ENCODE peak calls at places on chromosomes 6 and 20, in four cellular contexts. One of them, this sample, is unnamed.

GRCh38 chr6:167399599-167399998 is 74.7 kb downstream of the TTLL2 start:
- DNase-seq in HuH-7.5: no peak
- DNase-seq in KBM-7: no peak
- DNase-seq in HFF-Myc: no peak
- DNase-seq in this sample: no peak

GRCh38 chr6:70973591-70973990 is 16.7 kb upstream of the B3GAT2 start:
- DNase-seq in KBM-7: no peak
- DNase-seq in HFF-Myc: no peak
- DNase-seq in HuH-7.5: no peak
- DNase-seq in this sample: no peak

GRCh38 chr6:156485145-156485544 is 292.0 kb upstream of the ARID1B start:
- DNase-seq in HuH-7.5: no peak
- DNase-seq in HFF-Myc: no peak
- DNase-seq in KBM-7: peak
- DNase-seq in this sample: no peak

GRCh38 chr6:109279628-109280027 is 102.6 kb downstream of the CD164 start:
- DNase-seq in KBM-7: no peak
- DNase-seq in HFF-Myc: no peak
- DNase-seq in HuH-7.5: no peak
- DNase-seq in this sample: no peak

GRCh38 chr6:7993952-7994351 is 70.2 kb downstream of the BLOC1S5 start:
- DNase-seq in HFF-Myc: no peak
- DNase-seq in HuH-7.5: no peak
- DNase-seq in KBM-7: no peak
- DNase-seq in this sample: no peak

GRCh38 chr20:48679603-48680002 is 148.2 kb downstream of the PREX1 start:
- DNase-seq in HFF-Myc: no peak
- DNase-seq in HuH-7.5: peak
- DNase-seq in KBM-7: no peak
- DNase-seq in this sample: no peak

GRCh38 chr20:44138859-44139258 is 48.1 kb downstream of the JPH2 start:
- DNase-seq in HFF-Myc: no peak
- DNase-seq in HuH-7.5: no peak
- DNase-seq in KBM-7: no peak
- DNase-seq in this sample: no peak

GRCh38 chr6:151324079-151324825 is 67.1 kb downstream of the ZBTB2 start:
- DNase-seq in HFF-Myc: peak
- DNase-seq in KBM-7: peak
- DNase-seq in HuH-7.5: peak
- DNase-seq in this sample: peak

GRCh38 chr6:126614642-126615504 is 275.0 kb downstream of the CENPW start:
- DNase-seq in HuH-7.5: no peak
- DNase-seq in HFF-Myc: no peak
- DNase-seq in KBM-7: no peak
- DNase-seq in this sample: no peak

GRCh38 chr6:7542065-7542877 is 800 bp downstream of the DSP start:
- DNase-seq in KBM-7: peak
- DNase-seq in HFF-Myc: no peak
- DNase-seq in HuH-7.5: peak
- DNase-seq in this sample: no peak

GRCh38 chr6:132300323-132300949 is 100.8 kb downstream of the MOXD1 start:
- DNase-seq in HuH-7.5: no peak
- DNase-seq in HFF-Myc: peak
- DNase-seq in KBM-7: peak
- DNase-seq in this sample: peak

GRCh38 chr20:37598101-37598530 is 70.4 kb upstream of the BLCAP start:
- DNase-seq in HFF-Myc: no peak
- DNase-seq in HuH-7.5: no peak
- DNase-seq in KBM-7: peak
- DNase-seq in this sample: no peak

GRCh38 chr20:21901470-21902275 is 196.2 kb downstream of the PAX1 start:
- DNase-seq in HFF-Myc: no peak
- DNase-seq in KBM-7: no peak
- DNase-seq in HuH-7.5: no peak
- DNase-seq in this sample: no peak

GRCh38 chr6:109381007-109381746 is 1.1 kb downstream of the CD164 start:
- DNase-seq in KBM-7: no peak
- DNase-seq in HFF-Myc: no peak
- DNase-seq in HuH-7.5: peak
- DNase-seq in this sample: peak

GRCh38 chr6:166341464-166341863 is 881 bp downstream of the SFT2D1 start:
- DNase-seq in KBM-7: peak
- DNase-seq in HFF-Myc: no peak
- DNase-seq in HuH-7.5: no peak
- DNase-seq in this sample: no peak

GRCh38 chr6:71419217-71419953 is 130.8 kb downstream of the OGFRL1 start:
- DNase-seq in KBM-7: no peak
- DNase-seq in HuH-7.5: no peak
- DNase-seq in HFF-Myc: no peak
- DNase-seq in this sample: no peak

GRCh38 chr20:1827974-1828785 is 67.0 kb upstream of the SIRPA start:
- DNase-seq in HFF-Myc: no peak
- DNase-seq in HuH-7.5: peak
- DNase-seq in KBM-7: no peak
- DNase-seq in this sample: no peak

GRCh38 chr6:170047813-170048212 is 243.1 kb downstream of the DLL1 start:
- DNase-seq in HuH-7.5: no peak
- DNase-seq in HFF-Myc: no peak
- DNase-seq in KBM-7: no peak
- DNase-seq in this sample: no peak

This sample was measured in stimulated activated CD4-positive, alpha-beta T cell treated with anti-CD3 and anti-CD28 coated beads, Interleukin-4, amount 100 ng/mL, for 24 hours.